ENCODE peak calls at places on chromosomes 5 and 9, in six cellular contexts. One of them, this sample, is unnamed.

GRCh38 chr9:682633-683508 is 158.6 kb upstream of the DMRT1 start:
- DNase-seq in ovary: no peak
- DNase-seq in PC-3: peak
- DNase-seq in OCI-LY7: no peak
- DNase-seq in stomach: peak
- DNase-seq in brain microvascular endothelial cell: no peak
- DNase-seq in this sample: no peak

GRCh38 chr9:133043449-133044035 is 12.7 kb downstream of the GTF3C5 start:
- DNase-seq in ovary: no peak
- DNase-seq in PC-3: no peak
- DNase-seq in OCI-LY7: no peak
- DNase-seq in stomach: no peak
- DNase-seq in brain microvascular endothelial cell: no peak
- DNase-seq in this sample: no peak

GRCh38 chr9:127612993-127613954 is 1.2 kb downstream of the STXBP1 start:
- DNase-seq in ovary: peak
- DNase-seq in PC-3: peak
- DNase-seq in OCI-LY7: no peak
- DNase-seq in stomach: peak
- DNase-seq in brain microvascular endothelial cell: peak
- DNase-seq in this sample: no peak

GRCh38 chr9:1231998-1232919 is 182.1 kb downstream of the DMRT2 start:
- DNase-seq in ovary: peak
- DNase-seq in PC-3: peak
- DNase-seq in OCI-LY7: no peak
- DNase-seq in stomach: peak
- DNase-seq in brain microvascular endothelial cell: peak
- DNase-seq in this sample: no peak

GRCh38 chr5:132737982-132738770 is 830 bp upstream of the KIF3A start:
- DNase-seq in ovary: no peak
- DNase-seq in PC-3: no peak
- DNase-seq in OCI-LY7: no peak
- DNase-seq in stomach: no peak
- DNase-seq in brain microvascular endothelial cell: no peak
- DNase-seq in this sample: no peak

GRCh38 chr5:135235002-135235401 is 164.0 kb downstream of the MACROH2A1 start:
- DNase-seq in ovary: no peak
- DNase-seq in PC-3: no peak
- DNase-seq in OCI-LY7: no peak
- DNase-seq in stomach: no peak
- DNase-seq in brain microvascular endothelial cell: no peak
- DNase-seq in this sample: no peak

GRCh38 chr5:53331463-53331862 is 149.0 kb upstream of the FST start:
- DNase-seq in ovary: no peak
- DNase-seq in PC-3: peak
- DNase-seq in OCI-LY7: no peak
- DNase-seq in stomach: no peak
- DNase-seq in brain microvascular endothelial cell: peak
- DNase-seq in this sample: peak

GRCh38 chr9:108618906-108619550 is 236.8 kb downstream of the ACTL7B start:
- DNase-seq in ovary: no peak
- DNase-seq in PC-3: no peak
- DNase-seq in OCI-LY7: no peak
- DNase-seq in stomach: no peak
- DNase-seq in brain microvascular endothelial cell: peak
- DNase-seq in this sample: no peak

GRCh38 chr9:95058121-95058785 is 259.3 kb downstream of the FANCC start:
- DNase-seq in ovary: no peak
- DNase-seq in PC-3: no peak
- DNase-seq in OCI-LY7: no peak
- DNase-seq in stomach: no peak
- DNase-seq in brain microvascular endothelial cell: no peak
- DNase-seq in this sample: no peak

GRCh38 chr9:9998491-9999287 is 614.1 kb downstream of the PTPRD start:
- DNase-seq in ovary: no peak
- DNase-seq in PC-3: peak
- DNase-seq in OCI-LY7: peak
- DNase-seq in stomach: no peak
- DNase-seq in brain microvascular endothelial cell: no peak
- DNase-seq in this sample: no peak

GRCh38 chr9:78879324-78880100 is 582.6 kb downstream of the PSAT1 start:
- DNase-seq in ovary: no peak
- DNase-seq in PC-3: peak
- DNase-seq in OCI-LY7: no peak
- DNase-seq in stomach: no peak
- DNase-seq in brain microvascular endothelial cell: no peak
- DNase-seq in this sample: no peak

GRCh38 chr5:40292006-40292405 is 387.7 kb upstream of the PTGER4 start:
- DNase-seq in ovary: no peak
- DNase-seq in PC-3: no peak
- DNase-seq in OCI-LY7: no peak
- DNase-seq in stomach: no peak
- DNase-seq in brain microvascular endothelial cell: no peak
- DNase-seq in this sample: no peak

GRCh38 chr5:40291338-40291737 is 388.4 kb upstream of the PTGER4 start:
- DNase-seq in ovary: no peak
- DNase-seq in PC-3: peak
- DNase-seq in OCI-LY7: no peak
- DNase-seq in stomach: no peak
- DNase-seq in brain microvascular endothelial cell: peak
- DNase-seq in this sample: no peak

GRCh38 chr5:40284863-40285262 is 394.9 kb upstream of the PTGER4 start:
- DNase-seq in ovary: no peak
- DNase-seq in PC-3: no peak
- DNase-seq in OCI-LY7: no peak
- DNase-seq in stomach: no peak
- DNase-seq in brain microvascular endothelial cell: no peak
- DNase-seq in this sample: no peak

GRCh38 chr5:40288791-40289475 is 390.8 kb upstream of the PTGER4 start:
- DNase-seq in ovary: no peak
- DNase-seq in PC-3: no peak
- DNase-seq in OCI-LY7: no peak
- DNase-seq in stomach: no peak
- DNase-seq in brain microvascular endothelial cell: no peak
- DNase-seq in this sample: no peak
- TF ChIP-seq CTCF in ovary: no peak
- TF ChIP-seq CTCF in PC-3: no peak
- TF ChIP-seq CTCF in OCI-LY7: no peak
- TF ChIP-seq CTCF in stomach: no peak
- TF ChIP-seq CTCF in brain microvascular endothelial cell: peak
- TF ChIP-seq CTCF in this sample: no peak

GRCh38 chr5:173744527-173744926 is 128.1 kb upstream of the BOD1 start:
- DNase-seq in ovary: no peak
- DNase-seq in PC-3: no peak
- DNase-seq in OCI-LY7: peak
- DNase-seq in stomach: no peak
- DNase-seq in brain microvascular endothelial cell: no peak
- DNase-seq in this sample: no peak
- H3K4me3 ChIP-seq in ovary: no peak
- H3K4me3 ChIP-seq in PC-3: no peak
- H3K4me3 ChIP-seq in OCI-LY7: peak
- H3K4me3 ChIP-seq in stomach: no peak
- H3K4me3 ChIP-seq in brain microvascular endothelial cell: no peak
- H3K4me3 ChIP-seq in this sample: no peak

GRCh38 chr9:123364241-123364824 is 8.3 kb downstream of the CRB2 start:
- DNase-seq in ovary: peak
- DNase-seq in PC-3: no peak
- DNase-seq in OCI-LY7: no peak
- DNase-seq in stomach: no peak
- DNase-seq in brain microvascular endothelial cell: peak
- DNase-seq in this sample: no peak

GRCh38 chr9:123365881-123366528 is 10.0 kb downstream of the CRB2 start:
- DNase-seq in ovary: no peak
- DNase-seq in PC-3: no peak
- DNase-seq in OCI-LY7: no peak
- DNase-seq in stomach: no peak
- DNase-seq in brain microvascular endothelial cell: no peak
- DNase-seq in this sample: no peak

GRCh38 chr9:123368023-123368422 is 12.0 kb downstream of the CRB2 start:
- DNase-seq in ovary: no peak
- DNase-seq in PC-3: no peak
- DNase-seq in OCI-LY7: no peak
- DNase-seq in stomach: no peak
- DNase-seq in brain microvascular endothelial cell: no peak
- DNase-seq in this sample: no peak

GRCh38 chr9:123362856-123363255 is 6.9 kb downstream of the CRB2 start:
- DNase-seq in ovary: no peak
- DNase-seq in PC-3: no peak
- DNase-seq in OCI-LY7: no peak
- DNase-seq in stomach: no peak
- DNase-seq in brain microvascular endothelial cell: no peak
- DNase-seq in this sample: no peak

DNA sequence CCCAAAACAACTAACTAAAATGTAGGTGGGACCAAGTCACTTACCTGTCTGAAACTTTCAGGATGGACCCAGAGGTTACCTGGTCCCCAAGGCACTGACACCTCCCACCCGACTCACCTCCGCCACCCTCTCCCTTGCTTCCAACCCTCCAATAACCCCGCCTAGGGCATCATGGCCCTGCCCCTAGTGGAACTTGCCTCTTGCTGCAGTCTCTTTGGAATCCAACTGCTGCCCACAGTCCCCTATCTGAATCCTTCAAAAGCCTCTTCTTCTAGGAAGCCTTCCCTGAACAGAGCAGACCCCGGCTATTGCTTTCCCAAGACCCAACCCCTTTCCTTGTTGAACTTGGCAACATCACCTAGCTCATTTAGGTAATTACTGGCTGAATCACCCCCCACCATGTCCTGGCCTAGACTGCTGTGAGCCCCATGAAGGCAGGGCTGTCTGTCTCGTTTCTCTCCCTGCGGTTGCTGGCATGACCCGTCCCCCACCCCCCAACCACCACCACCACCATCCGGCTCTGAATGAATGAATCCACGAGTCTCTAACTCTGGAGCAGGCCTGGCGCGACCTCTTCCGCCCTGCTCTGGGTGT is 9.4 kb downstream of the CRB2 start:
- DNase-seq in ovary: no peak
- DNase-seq in PC-3: no peak
- DNase-seq in OCI-LY7: no peak
- DNase-seq in stomach: no peak
- DNase-seq in brain microvascular endothelial cell: no peak
- DNase-seq in this sample: no peak
- TF ChIP-seq CTCF in ovary: no peak
- TF ChIP-seq CTCF in PC-3: peak
- TF ChIP-seq CTCF in OCI-LY7: peak
- TF ChIP-seq CTCF in stomach: no peak
- TF ChIP-seq CTCF in brain microvascular endothelial cell: peak
- TF ChIP-seq CTCF in this sample: peak

GRCh38 chr5:141479776-141480175 is 4.0 kb downstream of the PCDHGC3 start:
- DNase-seq in ovary: no peak
- DNase-seq in PC-3: no peak
- DNase-seq in OCI-LY7: no peak
- DNase-seq in stomach: no peak
- DNase-seq in brain microvascular endothelial cell: no peak
- DNase-seq in this sample: no peak

GRCh38 chr5:141477815-141478214 is 2.0 kb downstream of the PCDHGC3 start:
- DNase-seq in ovary: no peak
- DNase-seq in PC-3: no peak
- DNase-seq in OCI-LY7: no peak
- DNase-seq in stomach: no peak
- DNase-seq in brain microvascular endothelial cell: no peak
- DNase-seq in this sample: no peak

GRCh38 chr5:141476132-141476909 is 555 bp downstream of the PCDHGC3 start:
- DNase-seq in ovary: peak
- DNase-seq in PC-3: no peak
- DNase-seq in OCI-LY7: peak
- DNase-seq in stomach: peak
- DNase-seq in brain microvascular endothelial cell: peak
- DNase-seq in this sample: peak

GRCh38 chr5:141477169-141477568 is 1.4 kb downstream of the PCDHGC3 start:
- DNase-seq in ovary: no peak
- DNase-seq in PC-3: no peak
- DNase-seq in OCI-LY7: no peak
- DNase-seq in stomach: no peak
- DNase-seq in brain microvascular endothelial cell: no peak
- DNase-seq in this sample: no peak

DNA sequence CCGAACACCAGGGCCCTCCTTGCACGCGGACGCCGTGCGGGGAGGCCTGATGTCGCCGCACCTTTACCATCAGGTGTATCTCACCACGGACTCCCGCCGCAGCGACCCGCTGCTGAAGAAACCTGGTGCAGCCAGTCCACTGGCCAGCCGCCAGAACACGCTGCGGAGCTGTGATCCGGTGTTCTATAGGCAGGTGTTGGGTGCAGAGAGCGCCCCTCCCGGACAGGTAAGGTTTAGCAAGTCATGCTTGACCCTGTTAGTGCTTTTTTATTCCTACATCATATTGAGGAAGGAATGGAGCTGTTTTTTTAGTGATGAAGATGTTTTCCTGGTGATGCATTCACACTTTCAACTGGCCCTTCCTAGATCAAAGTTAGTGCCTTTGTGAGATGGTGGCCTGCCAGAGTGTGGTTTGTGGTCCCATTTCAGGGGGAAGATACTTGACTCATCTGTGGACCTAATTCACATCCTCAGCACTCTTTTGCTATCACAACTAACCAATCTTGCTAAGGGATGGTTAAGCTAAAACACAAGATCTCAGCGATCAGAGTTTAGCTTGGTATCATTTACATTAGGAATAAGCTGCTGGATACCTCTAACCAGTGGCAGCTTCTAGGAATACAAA is 2.7 kb downstream of the PCDHGC3 start:
- DNase-seq in ovary: peak
- DNase-seq in PC-3: no peak
- DNase-seq in OCI-LY7: no peak
- DNase-seq in stomach: peak
- DNase-seq in brain microvascular endothelial cell: no peak
- DNase-seq in this sample: no peak
- H3K4me3 ChIP-seq in ovary: peak
- H3K4me3 ChIP-seq in PC-3: no peak
- H3K4me3 ChIP-seq in OCI-LY7: peak
- H3K4me3 ChIP-seq in stomach: peak
- H3K4me3 ChIP-seq in brain microvascular endothelial cell: peak
- H3K4me3 ChIP-seq in this sample: peak

DNA sequence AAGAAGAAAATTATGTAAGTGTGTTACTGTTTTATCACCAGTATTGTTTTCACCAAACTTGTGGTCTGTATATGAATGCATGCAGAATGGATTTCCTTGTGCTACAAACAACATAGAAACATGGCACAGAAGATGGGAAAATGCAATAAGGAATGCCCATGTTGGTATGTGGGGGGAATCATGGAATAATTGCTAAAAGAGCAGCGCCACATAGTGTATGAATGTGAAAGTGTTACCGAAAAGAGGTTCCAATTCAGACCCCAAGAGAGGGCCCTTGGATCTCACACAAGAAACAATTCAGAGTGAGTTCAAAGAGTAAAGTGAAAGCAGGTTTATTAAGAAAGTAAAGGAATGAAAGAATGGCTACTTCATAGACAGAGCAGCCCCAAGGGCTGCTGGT is 26.4 kb upstream of the TYRP1 start:
- DNase-seq in ovary: no peak
- DNase-seq in PC-3: peak
- DNase-seq in OCI-LY7: no peak
- DNase-seq in stomach: no peak
- DNase-seq in brain microvascular endothelial cell: no peak
- DNase-seq in this sample: no peak
- TF ChIP-seq CTCF in ovary: no peak
- TF ChIP-seq CTCF in PC-3: peak
- TF ChIP-seq CTCF in OCI-LY7: peak
- TF ChIP-seq CTCF in stomach: no peak
- TF ChIP-seq CTCF in brain microvascular endothelial cell: peak
- TF ChIP-seq CTCF in this sample: no peak

GRCh38 chr5:163508753-163509152 is 3.3 kb downstream of the MAT2B start:
- DNase-seq in ovary: no peak
- DNase-seq in PC-3: no peak
- DNase-seq in OCI-LY7: no peak
- DNase-seq in stomach: no peak
- DNase-seq in brain microvascular endothelial cell: no peak
- DNase-seq in this sample: no peak
- H3K4me3 ChIP-seq in ovary: peak
- H3K4me3 ChIP-seq in PC-3: peak
- H3K4me3 ChIP-seq in OCI-LY7: peak
- H3K4me3 ChIP-seq in stomach: peak
- H3K4me3 ChIP-seq in brain microvascular endothelial cell: no peak
- H3K4me3 ChIP-seq in this sample: no peak